ENCODE peak calls at places on chromosomes 13 and 19, in four cellular contexts. E, I, T and P are unnamed samples. For H3K27me3 and H3K9me3, the result is how much of the 10 kb centered on the place peaks cover.

GRCh38 chr13:75770164-75771145 is 134.3 kb downstream of the LMO7 start:
- DNase-seq in T (no peak), E (no peak), I (no peak), P (no peak)

GRCh38 chr13:92158335-92158734 is 759.9 kb downstream of the GPC5 start:
- DNase-seq in T (no peak), I (no peak), E (no peak), P (no peak)

GRCh38 chr19:46674416-46675178 is 13.6 kb upstream of the DACT3 start:
- DNase-seq in I (no peak), T (no peak), E (no peak), P (peak)

GRCh38 chr13:24043590-24044350 is 116.8 kb upstream of the SPATA13 start:
- DNase-seq in T (no peak), I (no peak), E (no peak), P (no peak)

GRCh38 chr19:13149628-13150186 is 468 bp downstream of the STX10 start:
- DNase-seq in I (peak), E (peak), T (no peak), P (peak)

GRCh38 chr13:24097064-24097463 is 63.5 kb upstream of the SPATA13 start:
- DNase-seq in I (no peak), E (no peak), T (no peak), P (no peak)

GRCh38 chr13:103238441-103238840 is 172.2 kb upstream of the SLC10A2 start:
- DNase-seq in E (no peak), I (no peak), T (no peak), P (no peak)

GRCh38 chr13:95481051-95481775 is 71.3 kb upstream of the CLDN10 start:
- DNase-seq in I (no peak), E (no peak), T (no peak), P (no peak)

GRCh38 chr19:6225232-6225635 is 54.5 kb downstream of the MLLT1 start:
- DNase-seq in I (no peak), E (no peak), T (no peak), P (no peak)

GRCh38 chr13:83765796-83766195 is 116.5 kb downstream of the SLITRK1 start:
- DNase-seq in E (no peak), T (no peak), I (no peak), P (no peak)

GRCh38 chr13:95601906-95602305 is 42.6 kb downstream of the DZIP1 start:
- DNase-seq in E (no peak), T (no peak), I (no peak), P (no peak)

GRCh38 chr19:632228-633067 is 889 bp downstream of the POLRMT start:
- DNase-seq in T (no peak), E (no peak), I (no peak), P (peak)

GRCh38 chr19:41323023-41323422 is 13.1 kb downstream of the CCDC97 start:
- DNase-seq in E (no peak), I (no peak), T (no peak), P (no peak)

GRCh38 chr19:34120846-34121639 is 51.3 kb upstream of the LSM14A start:
- DNase-seq in I (peak), T (peak), E (peak), P (peak)

GRCh38 chr13:100212904-100213538 is 124.1 kb downstream of the PCCA start:
- DNase-seq in I (no peak), E (no peak), T (no peak), P (no peak)

GRCh38 chr13:77555246-77555645 is 19.7 kb downstream of the SCEL start:
- DNase-seq in I (peak), T (no peak), E (no peak), P (no peak)

GRCh38 chr13:38394777-38395504 is 45.3 kb downstream of the UFM1 start:
- DNase-seq in T (no peak), I (no peak), E (no peak), P (peak)

GRCh38 chr19:42412661-42413076 is 14.5 kb downstream of the LIPE start:
- DNase-seq in T (no peak), I (no peak), E (no peak), P (no peak)

GRCh38 chr13:67827992-67828391 is 597.9 kb upstream of the PCDH9 start:
- DNase-seq in E (no peak), T (no peak), I (no peak), P (no peak)

GRCh38 chr13:113750554-113751399 is 8.2 kb upstream of the TMEM255B start:
- DNase-seq in T (no peak), I (no peak), E (no peak), P (no peak)

GRCh38 chr13:113749507-113749906 is 9.5 kb upstream of the TMEM255B start:
- DNase-seq in I (no peak), E (no peak), T (no peak), P (no peak)

GRCh38 chr13:113748862-113749451 is 10.1 kb upstream of the TMEM255B start:
- DNase-seq in E (no peak), T (no peak), I (no peak), P (no peak)

GRCh38 chr13:113751491-113751890 is 7.5 kb upstream of the TMEM255B start:
- DNase-seq in E (no peak), I (no peak), T (no peak), P (no peak)

GRCh38 chr13:113749956-113750355 is 9.1 kb upstream of the TMEM255B start:
- DNase-seq in E (no peak), T (no peak), I (no peak), P (no peak)
- TF ChIP-seq CTCF in E (no peak), T (no peak), I (no peak), P (no peak)

DNA sequence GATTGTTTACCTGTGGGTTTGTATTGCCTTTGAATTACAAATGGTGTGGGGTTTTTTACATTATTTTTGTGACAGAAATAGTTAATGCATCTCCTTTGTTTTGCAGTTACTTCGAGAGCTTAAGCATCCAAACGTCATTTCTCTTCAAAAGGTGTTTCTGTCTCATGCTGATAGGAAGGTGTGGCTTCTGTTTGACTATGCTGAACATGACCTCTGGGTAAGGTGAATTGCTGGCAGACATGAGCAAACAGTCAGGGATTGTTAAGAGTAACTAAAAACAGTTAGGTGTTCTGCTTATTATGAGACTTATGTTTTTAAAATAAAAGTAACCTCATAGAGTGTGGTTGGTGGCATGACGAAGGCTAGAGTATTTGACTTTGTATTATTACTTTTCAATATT is 95.0 kb downstream of the CDK8 start:
- DNase-seq in I (no peak), E (no peak), T (no peak), P (no peak)
- H3K27me3 ChIP-seq in I (under half), E (under half), T (under half), P (under half)

DNA sequence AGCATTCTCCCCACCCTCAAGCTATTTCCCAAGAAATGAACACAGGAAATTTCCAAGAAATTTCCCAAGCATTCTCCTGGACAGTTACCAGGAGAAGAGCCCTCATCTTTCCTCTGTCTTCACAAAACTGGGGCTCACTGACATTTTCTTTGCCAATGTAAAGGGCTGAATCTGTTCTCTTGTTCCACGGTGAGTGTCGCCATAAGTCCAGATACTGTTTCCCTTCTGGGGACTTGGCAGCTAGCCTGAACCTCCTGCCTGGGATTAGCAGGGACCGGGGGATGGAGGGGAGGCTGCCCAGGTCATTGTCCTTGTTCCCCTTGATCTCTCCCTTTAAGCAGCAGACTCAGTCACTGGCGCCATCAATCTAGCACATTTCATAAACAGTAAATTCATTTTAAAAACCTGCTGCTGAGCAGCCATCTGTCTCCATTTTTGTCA is 172.8 kb downstream of the DNAJC15 start:
- DNase-seq in E (no peak), T (no peak), I (no peak), P (no peak)
- H3K9me3 ChIP-seq in E (under half), T (under half), I (under half), P (under half)

GRCh38 chr19:48826606-48827020 is 9.7 kb downstream of the HSD17B14 start:
- DNase-seq in I (peak), T (no peak), E (peak), P (peak)
- TF ChIP-seq CTCF in I (peak), T (no peak), E (no peak), P (peak)

GRCh38 chr19:51497666-51498065 is 3.9 kb downstream of the SIGLEC12 start:
- DNase-seq in T (no peak), E (no peak), I (no peak), P (no peak)
- H3K27me3 ChIP-seq in T (under half), E (under half), I (under half), P (under half)

DNA sequence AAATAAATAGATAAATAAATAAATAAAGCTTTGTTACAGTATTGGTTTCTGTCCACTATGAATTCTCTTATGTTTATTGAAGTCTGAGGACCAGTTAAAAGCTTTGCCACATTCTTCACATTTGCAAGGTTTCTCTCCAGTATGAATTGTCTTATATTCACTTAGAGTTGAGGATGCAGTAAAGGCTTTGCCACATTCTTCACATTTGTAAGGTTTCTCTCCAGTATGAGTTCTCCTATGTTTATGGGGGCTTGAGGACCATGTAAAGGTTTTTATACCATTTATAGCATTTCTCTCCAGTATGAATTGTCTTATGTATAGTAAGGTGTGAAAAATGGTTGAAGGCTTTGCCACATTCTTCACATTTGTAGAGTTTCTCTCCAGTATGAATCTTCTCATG is 168.3 kb downstream of the ZNF737 start:
- DNase-seq in T (no peak), I (no peak), E (no peak), P (no peak)
- H3K9me3 ChIP-seq in T (half or more), I (under half), E (under half), P (under half)

GRCh38 chr13:39685652-39686051 is 30.2 kb downstream of the COG6 start:
- DNase-seq in E (no peak), I (no peak), T (no peak), P (no peak)

GRCh38 chr13:39688278-39688677 is 32.8 kb downstream of the COG6 start:
- DNase-seq in T (no peak), E (no peak), I (no peak), P (no peak)

GRCh38 chr13:39682788-39683187 is 27.3 kb downstream of the COG6 start:
- DNase-seq in T (no peak), I (no peak), E (no peak), P (no peak)

GRCh38 chr13:39682310-39682709 is 26.8 kb downstream of the COG6 start:
- DNase-seq in I (no peak), T (no peak), E (no peak), P (no peak)

GRCh38 chr13:39684531-39685137 is 29.2 kb downstream of the COG6 start:
- DNase-seq in T (no peak), I (no peak), E (no peak), P (no peak)
- TF ChIP-seq CTCF in T (peak), I (peak), E (no peak), P (peak)

GRCh38 chr19:51295382-51296126 is 15.9 kb upstream of the IGLON5 start:
- DNase-seq in E (no peak), I (no peak), T (no peak), P (no peak)

GRCh38 chr19:51296331-51297093 is 14.9 kb upstream of the IGLON5 start:
- DNase-seq in I (no peak), T (no peak), E (no peak), P (no peak)

GRCh38 chr19:51297406-51297805 is 14.0 kb upstream of the IGLON5 start:
- DNase-seq in T (no peak), I (no peak), E (no peak), P (no peak)

GRCh38 chr19:51305479-51305878 is 6.0 kb upstream of the IGLON5 start:
- DNase-seq in I (no peak), T (no peak), E (no peak), P (no peak)

GRCh38 chr19:51301266-51301665 is 10.2 kb upstream of the IGLON5 start:
- DNase-seq in E (no peak), T (no peak), I (no peak), P (no peak)
- H3K27me3 ChIP-seq in E (under half), T (under half), I (under half), P (under half)

GRCh38 chr19:11611730-11612129 is 14.4 kb downstream of the ZNF627 start:
- DNase-seq in T (no peak), I (no peak), E (no peak), P (no peak)
- H3K9me3 ChIP-seq in T (under half), I (under half), E (under half), P (under half)

GRCh38 chr13:28753208-28753892 is 34.6 kb upstream of the SLC46A3 start:
- DNase-seq in T (no peak), E (peak), I (peak), P (peak)
- TF ChIP-seq CTCF in T (no peak), E (no peak), I (peak), P (no peak)